ENCODE peak calls at places on chromosomes 13 and 19, in eight cellular contexts. C is stimulated activated CD4-positive, alpha-beta T cell treated with anti-CD3 and anti-CD28 coated beads, Interleukin-15, amount 100 ng/mL, for 24 hours; J is NCI-H774; U is amygdala; S is RWPE2; F is psoas muscle; N is non-pigmented ciliary epithelial cell; L is stimulated activated naive CD8-positive, alpha-beta T cell treated with anti-CD3 and anti-CD28 coated beads, Interleukin-15, amount 100 ng/mL, for 72 hours. M is an unnamed sample.

GRCh38 chr13:33245505-33245904 is 40.0 kb downstream of the STARD13 start:
- DNase-seq in F (no peak), U (no peak), N (no peak), C (no peak), L (no peak), J (no peak), S (no peak), M (no peak)

GRCh38 chr19:2474232-2475017 is 1.5 kb upstream of the GADD45B start:
- DNase-seq in L (peak; percentile 97), F (peak; percentile 93), S (peak; percentile 89), J (peak; percentile 63), U (peak; percentile 58), C (peak; percentile 93), N (no peak), M (peak; percentile 71)

GRCh38 chr19:6586056-6586455 is 4.9 kb downstream of the CD70 start:
- DNase-seq in U (no peak), L (no peak), F (no peak), J (no peak), S (no peak), N (no peak), C (no peak), M (no peak)

GRCh38 chr19:29311391-29311790 is 98.4 kb upstream of the UQCRFS1 start:
- DNase-seq in N (no peak), U (peak; percentile 21), S (no peak), J (peak; percentile 41), L (no peak), C (no peak), F (no peak), M (peak; percentile 96)

GRCh38 chr19:13817018-13817614 is 21.9 kb downstream of the ZSWIM4 start:
- DNase-seq in J (peak; percentile 72), S (peak; percentile 70), L (no peak), N (no peak), F (no peak), C (peak; percentile 39), U (no peak), M (no peak)

GRCh38 chr13:61727714-61728275 is 312.1 kb upstream of the PCDH20 start:
- DNase-seq in F (no peak), S (no peak), J (no peak), L (no peak), C (no peak), U (no peak), N (peak; percentile 13), M (no peak)

GRCh38 chr19:50667177-50667758 is 18.0 kb downstream of the C19orf81 start:
- DNase-seq in N (no peak), U (no peak), J (no peak), L (no peak), F (no peak), C (no peak), S (no peak), M (no peak)

GRCh38 chr19:7492142-7493055 is 3.6 kb upstream of the PEX11G start:
- DNase-seq in U (no peak), S (no peak), J (no peak), C (peak; percentile 75), L (peak; percentile 81), N (no peak), F (no peak), M (no peak)

GRCh38 chr19:34484328-34484727 is 2.8 kb downstream of the WTIP start:
- DNase-seq in C (no peak), N (no peak), U (no peak), S (no peak), L (no peak), J (no peak), F (no peak), M (no peak)

GRCh38 chr19:3480383-3481091 is at the start of gene SMIM24:
- DNase-seq in J (no peak), N (no peak), C (no peak), S (no peak), U (no peak), F (no peak), L (no peak), M (no peak)

GRCh38 chr13:25406377-25406776 is 34.6 kb downstream of the ATP8A2 start:
- DNase-seq in U (no peak), F (no peak), C (no peak), L (no peak), S (no peak), N (no peak), J (no peak), M (no peak)

GRCh38 chr19:33713194-33713593 is 83.5 kb upstream of the KCTD15 start:
- DNase-seq in N (no peak), F (no peak), C (no peak), J (no peak), S (no peak), U (no peak), L (no peak), M (no peak)

GRCh38 chr13:33927315-33927714 is 109.4 kb downstream of the RFC3 start:
- DNase-seq in C (no peak), N (no peak), J (no peak), U (no peak), F (no peak), S (no peak), L (no peak), M (no peak)

GRCh38 chr13:49292742-49293498 is 45.2 kb downstream of the CDADC1 start:
- DNase-seq in J (no peak), N (peak; percentile 68), U (no peak), S (no peak), C (peak; percentile 11), L (peak; percentile 61), F (peak; percentile 67), M (no peak)

GRCh38 chr13:89490661-89491060 is 1819.5 kb downstream of the SLITRK5 start:
- DNase-seq in F (no peak), S (no peak), U (no peak), N (peak; percentile 19), L (no peak), C (no peak), J (no peak), M (no peak)

GRCh38 chr19:1173160-1173844 is 766 bp downstream of the SBNO2 start:
- DNase-seq in J (no peak), C (peak; percentile 33), N (no peak), L (no peak), U (no peak), F (peak; percentile 69), S (peak; percentile 65), M (no peak)

GRCh38 chr19:12666305-12667048 is at the start of the genes MAN2B1 and WDR83:
- DNase-seq in U (peak; percentile 37), L (peak; percentile 81), C (peak; percentile 89), N (no peak), J (peak; percentile 68), F (peak; percentile 85), S (no peak), M (peak; percentile 77)

GRCh38 chr19:5665781-5666513 is 14.4 kb downstream of the MICOS13 start:
- DNase-seq in J (no peak), N (no peak), L (peak; percentile 56), S (no peak), U (no peak), C (no peak), F (no peak), M (no peak)

GRCh38 chr19:34173145-34173956 is 1.0 kb downstream of the LSM14A start:
- DNase-seq in N (no peak), U (no peak), J (no peak), L (no peak), F (peak; percentile 54), S (no peak), C (peak; percentile 39), M (no peak)

GRCh38 chr13:103066991-103067390 is 774 bp upstream of the SLC10A2 start:
- DNase-seq in N (no peak), F (no peak), C (no peak), U (no peak), S (no peak), L (no peak), J (peak; percentile 2), M (peak; percentile 26)

GRCh38 chr19:32886241-32886640 is 16.7 kb upstream of the SLC7A9 start:
- DNase-seq in N (no peak), C (no peak), F (no peak), L (no peak), S (no peak), U (no peak), J (no peak), M (no peak)

GRCh38 chr19:28612275-28612769 is 600.6 kb downstream of the UQCRFS1 start:
- DNase-seq in C (no peak), U (no peak), L (no peak), J (no peak), F (no peak), S (no peak), N (no peak), M (no peak)

GRCh38 chr19:33273881-33274662 is 28.3 kb downstream of the CEBPA start:
- DNase-seq in F (no peak), C (peak; percentile 63), L (peak; percentile 26), U (no peak), S (no peak), N (peak; percentile 57), J (no peak), M (no peak)

GRCh38 chr19:38265213-38265861 is 964 bp downstream of the SPINT2 start:
- DNase-seq in U (no peak), N (no peak), S (no peak), C (peak; percentile 14), L (no peak), F (no peak), J (no peak), M (no peak)